ENCODE peak calls at places on chromosomes 6 and 20, in four cellular contexts. One of them, this sample, is unnamed.

GRCh38 chr20:61628901-61629300 is 376.8 kb downstream of the CDH4 start:
- DNase-seq in GM12878: no peak
- DNase-seq in K562: no peak
- DNase-seq in GM12891: no peak
- DNase-seq in this sample: no peak

GRCh38 chr20:56259948-56260347 is 11.4 kb downstream of the MC3R start:
- DNase-seq in GM12878: no peak
- DNase-seq in K562: no peak
- DNase-seq in GM12891: no peak
- DNase-seq in this sample: no peak

GRCh38 chr6:84648444-84648843 is 116.0 kb downstream of the TBX18 start:
- DNase-seq in K562: no peak
- DNase-seq in GM12891: no peak
- DNase-seq in GM12878: no peak
- DNase-seq in this sample: no peak

GRCh38 chr6:156634048-156634447 is 143.1 kb upstream of the ARID1B start:
- DNase-seq in K562: no peak
- DNase-seq in GM12891: no peak
- DNase-seq in GM12878: no peak
- DNase-seq in this sample: no peak

GRCh38 chr20:25319241-25320034 is 71.2 kb downstream of the ABHD12 start:
- DNase-seq in GM12891: no peak
- DNase-seq in K562: no peak
- DNase-seq in GM12878: no peak
- DNase-seq in this sample: no peak

GRCh38 chr6:53070808-53071207 is 5.6 kb downstream of the FBXO9 start:
- DNase-seq in GM12891: peak; percentile 6
- DNase-seq in K562: no peak
- DNase-seq in GM12878: no peak
- DNase-seq in this sample: no peak

GRCh38 chr6:44142835-44143234 is 15.5 kb downstream of the TMEM63B start:
- DNase-seq in K562: no peak
- DNase-seq in GM12878: no peak
- DNase-seq in GM12891: no peak
- DNase-seq in this sample: no peak

GRCh38 chr6:41771058-41771983 is 8.4 kb downstream of the FRS3 start:
- DNase-seq in GM12891: no peak
- DNase-seq in K562: no peak
- DNase-seq in GM12878: no peak
- DNase-seq in this sample: no peak

GRCh38 chr6:134956032-134956431 is 6.1 kb upstream of the ALDH8A1 start:
- DNase-seq in GM12891: no peak
- DNase-seq in K562: no peak
- DNase-seq in GM12878: no peak
- DNase-seq in this sample: no peak

GRCh38 chr6:20038805-20039204 is 173.5 kb downstream of the MBOAT1 start:
- DNase-seq in GM12878: no peak
- DNase-seq in K562: no peak
- DNase-seq in GM12891: no peak
- DNase-seq in this sample: no peak

GRCh38 chr6:4401408-4402367 is 266.3 kb upstream of the ECI2 start:
- DNase-seq in GM12891: no peak
- DNase-seq in K562: no peak
- DNase-seq in GM12878: no peak
- DNase-seq in this sample: no peak

GRCh38 chr6:66232890-66233289 is 525.9 kb upstream of the EYS start:
- DNase-seq in GM12878: no peak
- DNase-seq in K562: no peak
- DNase-seq in GM12891: no peak
- DNase-seq in this sample: no peak

GRCh38 chr20:52129611-52130010 is 62.0 kb downstream of the ZFP64 start:
- DNase-seq in K562: no peak
- DNase-seq in GM12878: no peak
- DNase-seq in GM12891: no peak
- DNase-seq in this sample: no peak

GRCh38 chr20:32332614-32333013 is 25.5 kb upstream of the ASXL1 start:
- DNase-seq in GM12891: no peak
- DNase-seq in GM12878: no peak
- DNase-seq in K562: no peak
- DNase-seq in this sample: no peak

GRCh38 chr20:37640600-37641561 is 52.9 kb upstream of the CTNNBL1 start:
- DNase-seq in K562: peak; percentile 14
- DNase-seq in GM12878: no peak
- DNase-seq in GM12891: no peak
- DNase-seq in this sample: no peak

GRCh38 chr6:5764401-5764955 is 242.2 kb downstream of the NRN1 start:
- DNase-seq in GM12891: no peak
- DNase-seq in GM12878: peak; percentile 8
- DNase-seq in K562: no peak
- DNase-seq in this sample: no peak

GRCh38 chr6:3440911-3441310 is 15.9 kb downstream of the SLC22A23 start:
- DNase-seq in GM12891: no peak
- DNase-seq in K562: no peak
- DNase-seq in GM12878: no peak
- DNase-seq in this sample: no peak

GRCh38 chr6:69791065-69791471 is 5.7 kb downstream of the LMBRD1 start:
- DNase-seq in K562: no peak
- DNase-seq in GM12878: no peak
- DNase-seq in GM12891: no peak
- DNase-seq in this sample: no peak

GRCh38 chr20:50285376-50286173 is 94.9 kb downstream of the CEBPB start:
- DNase-seq in GM12878: peak; percentile 28
- DNase-seq in K562: no peak
- DNase-seq in GM12891: no peak
- DNase-seq in this sample: no peak

GRCh38 chr20:34536798-34537394 is 20.7 kb downstream of the DYNLRB1 start:
- DNase-seq in K562: peak; percentile 64
- DNase-seq in GM12891: no peak
- DNase-seq in GM12878: no peak
- DNase-seq in this sample: peak; percentile 81

GRCh38 chr6:106275692-106276091 is 49.9 kb downstream of the ATG5 start:
- DNase-seq in K562: no peak
- DNase-seq in GM12891: no peak
- DNase-seq in GM12878: no peak
- DNase-seq in this sample: no peak

GRCh38 chr6:47235964-47236760 is 73.5 kb downstream of the TNFRSF21 start:
- DNase-seq in GM12878: no peak
- DNase-seq in GM12891: no peak
- DNase-seq in K562: no peak
- DNase-seq in this sample: peak; percentile 68

GRCh38 chr20:36481380-36482043 is 59.8 kb upstream of the MYL9 start:
- DNase-seq in K562: no peak
- DNase-seq in GM12878: no peak
- DNase-seq in GM12891: no peak
- DNase-seq in this sample: no peak

GRCh38 chr6:85537055-85537494 is 56.6 kb downstream of the SNX14 start:
- DNase-seq in GM12878: no peak
- DNase-seq in K562: no peak
- DNase-seq in GM12891: no peak
- DNase-seq in this sample: no peak

GRCh38 chr6:9499709-9500108 is 915.2 kb downstream of the TFAP2A start:
- DNase-seq in K562: no peak
- DNase-seq in GM12891: no peak
- DNase-seq in GM12878: no peak
- DNase-seq in this sample: no peak

GRCh38 chr6:87789900-87790290 is 87.9 kb upstream of the AKIRIN2 start:
- DNase-seq in GM12878: no peak
- DNase-seq in GM12891: no peak
- DNase-seq in K562: no peak
- DNase-seq in this sample: no peak

GRCh38 chr20:33933469-33933909 is 60.2 kb upstream of the RALY start:
- DNase-seq in GM12891: peak; percentile 41
- DNase-seq in GM12878: no peak
- DNase-seq in K562: peak; percentile 82
- DNase-seq in this sample: peak; percentile 68

GRCh38 chr6:157181649-157182048 is 141.7 kb downstream of the TMEM242 start:
- DNase-seq in GM12891: no peak
- DNase-seq in GM12878: no peak
- DNase-seq in K562: no peak
- DNase-seq in this sample: no peak

GRCh38 chr6:40436685-40437604 is 150.2 kb downstream of the LRFN2 start:
- DNase-seq in GM12878: no peak
- DNase-seq in K562: no peak
- DNase-seq in GM12891: no peak
- DNase-seq in this sample: peak; percentile 5
- TF ChIP-seq SPI1 in GM12878: no peak
- TF ChIP-seq SPI1 in K562: no peak
- TF ChIP-seq SPI1 in GM12891: no peak
- TF ChIP-seq SPI1 in this sample: no peak

GRCh38 chr6:48670546-48670945 is 559.5 kb upstream of the PTCHD4 start:
- DNase-seq in GM12891: no peak
- DNase-seq in K562: no peak
- DNase-seq in GM12878: no peak
- DNase-seq in this sample: no peak

GRCh38 chr6:48667797-48668196 is 556.8 kb upstream of the PTCHD4 start:
- DNase-seq in GM12891: no peak
- DNase-seq in K562: no peak
- DNase-seq in GM12878: no peak
- DNase-seq in this sample: no peak

GRCh38 chr6:48658910-48659309 is 547.9 kb upstream of the PTCHD4 start:
- DNase-seq in GM12878: no peak
- DNase-seq in K562: no peak
- DNase-seq in GM12891: no peak
- DNase-seq in this sample: no peak

DNA sequence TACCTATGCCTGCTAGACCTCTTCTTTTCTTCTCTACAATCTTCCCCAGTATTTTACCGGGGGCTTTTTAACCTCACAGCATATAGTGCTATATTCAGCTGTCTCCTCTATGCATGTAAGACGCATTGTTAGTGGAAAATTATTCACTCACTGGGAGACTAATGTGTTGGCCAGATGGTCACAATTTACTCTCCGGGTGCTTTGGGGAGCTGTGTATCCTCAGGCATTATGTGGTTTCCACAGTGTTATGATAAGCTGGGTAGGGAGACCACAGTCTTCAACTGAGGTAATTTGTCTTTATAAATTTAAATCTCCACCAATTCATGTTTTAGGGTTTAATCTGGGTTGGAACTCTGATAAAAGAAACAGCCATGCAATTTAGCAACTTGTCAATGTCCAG is 553.9 kb upstream of the PTCHD4 start:
- DNase-seq in GM12878: no peak
- DNase-seq in GM12891: no peak
- DNase-seq in K562: no peak
- DNase-seq in this sample: no peak
- TF ChIP-seq SPI1 in GM12878: no peak
- TF ChIP-seq SPI1 in GM12891: no peak
- TF ChIP-seq SPI1 in K562: no peak
- TF ChIP-seq SPI1 in this sample: no peak

DNA sequence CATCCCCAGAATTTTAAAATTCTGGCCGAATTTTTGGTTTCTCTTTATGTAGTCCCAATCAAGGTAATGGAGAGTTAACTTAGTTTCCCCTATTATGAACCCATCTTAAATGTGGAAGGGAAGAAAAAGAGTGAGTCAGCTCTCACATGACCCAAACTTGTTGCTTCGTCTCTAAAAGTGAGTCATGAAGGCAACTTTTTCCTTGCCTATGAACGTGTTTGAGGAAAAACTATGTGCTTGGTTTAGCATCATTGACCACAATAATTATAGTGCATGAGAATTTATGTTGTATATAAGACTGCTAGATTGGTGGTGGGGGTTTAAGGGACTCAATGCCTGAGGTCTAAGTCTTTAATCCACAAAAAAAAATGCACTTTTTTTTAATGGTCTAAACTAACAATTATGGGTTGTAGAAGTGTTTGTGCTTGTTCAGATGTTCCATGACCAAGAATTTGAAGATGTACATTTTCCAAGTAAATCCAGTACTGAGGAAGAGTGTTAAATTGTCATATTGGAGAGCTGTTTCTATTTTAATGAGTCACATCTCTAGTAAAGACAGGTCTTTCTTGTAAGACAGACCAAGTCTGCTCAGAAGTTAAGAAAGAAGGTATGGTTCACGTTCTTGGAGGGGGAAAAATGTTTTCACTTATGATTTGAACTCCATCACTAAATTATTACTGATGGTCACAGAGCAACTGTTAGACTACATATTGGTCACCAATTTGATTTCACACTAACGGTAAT is 409.9 kb upstream of the MARCKS start:
- DNase-seq in GM12878: no peak
- DNase-seq in GM12891: no peak
- DNase-seq in K562: no peak
- DNase-seq in this sample: peak; percentile 33
- TF ChIP-seq SPI1 in GM12878: no peak
- TF ChIP-seq SPI1 in GM12891: no peak
- TF ChIP-seq SPI1 in K562: no peak
- TF ChIP-seq SPI1 in this sample: no peak

GRCh38 chr6:111770263-111771083 is 102.8 kb downstream of the FYN start:
- DNase-seq in K562: no peak
- DNase-seq in GM12878: no peak
- DNase-seq in GM12891: no peak
- DNase-seq in this sample: no peak

GRCh38 chr6:111772274-111772780 is 100.9 kb downstream of the FYN start:
- DNase-seq in K562: no peak
- DNase-seq in GM12891: no peak
- DNase-seq in GM12878: no peak
- DNase-seq in this sample: no peak

GRCh38 chr6:111771084-111771411 is 102.2 kb downstream of the FYN start:
- DNase-seq in K562: no peak
- DNase-seq in GM12878: no peak
- DNase-seq in GM12891: no peak
- DNase-seq in this sample: no peak

GRCh38 chr6:111769365-111770127 is 103.7 kb downstream of the FYN start:
- DNase-seq in GM12878: no peak
- DNase-seq in GM12891: no peak
- DNase-seq in K562: no peak
- DNase-seq in this sample: no peak

GRCh38 chr6:111771629-111772028 is 101.6 kb downstream of the FYN start:
- DNase-seq in GM12878: no peak
- DNase-seq in GM12891: no peak
- DNase-seq in K562: no peak
- DNase-seq in this sample: no peak
- TF ChIP-seq SPI1 in GM12878: no peak
- TF ChIP-seq SPI1 in GM12891: no peak
- TF ChIP-seq SPI1 in K562: no peak
- TF ChIP-seq SPI1 in this sample: no peak

DNA sequence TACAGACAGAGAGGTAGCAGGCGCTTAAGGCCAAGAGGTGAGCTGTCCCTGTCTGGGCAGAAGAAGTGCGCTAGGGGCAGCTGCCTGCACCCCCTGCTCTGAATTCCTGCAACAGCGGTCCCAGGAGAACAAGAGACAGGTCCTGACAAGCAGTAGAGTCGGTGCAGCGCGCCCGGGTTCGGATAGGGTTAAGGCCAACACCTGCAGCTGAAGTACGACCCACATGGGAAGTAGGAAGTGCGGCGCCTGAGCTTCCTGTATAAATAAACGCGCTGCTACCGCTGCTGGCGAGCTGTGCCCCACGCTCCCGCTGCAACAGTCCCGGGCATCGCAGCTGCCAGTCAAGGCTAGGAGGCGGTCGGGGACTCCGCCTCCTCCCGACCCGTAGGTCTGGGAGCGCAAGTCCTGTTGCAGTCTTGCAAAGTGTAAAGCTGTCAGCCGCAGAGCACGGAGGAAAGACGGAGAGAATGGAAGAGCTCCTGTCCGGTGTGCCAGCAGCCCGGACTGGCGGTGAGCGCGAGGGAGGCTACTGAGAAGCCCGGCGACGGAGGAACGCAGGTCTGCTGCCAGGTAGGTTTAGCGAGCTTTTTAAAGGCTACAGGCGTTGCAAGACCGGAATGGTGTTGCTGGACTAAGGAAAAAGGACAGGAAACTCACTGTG is at the start of gene RNF144B:
- DNase-seq in GM12878: peak; percentile 13
- DNase-seq in K562: no peak
- DNase-seq in GM12891: no peak
- DNase-seq in this sample: peak; percentile 92
- TF ChIP-seq SPI1 in GM12878: peak; percentile 10
- TF ChIP-seq SPI1 in K562: no peak
- TF ChIP-seq SPI1 in GM12891: peak; percentile 16
- TF ChIP-seq SPI1 in this sample: peak; percentile 78